ENCODE peak calls at places on chromosomes 12 and 14, in nine cellular contexts. I is AG09309, W is cardiac fibroblast, N is AG10803, G is coronary artery, H is HFF-Myc, Z is GM23338, A is mucosa of descending colon, O is IMR-90. P is an unnamed sample.

GRCh38 chr12:12673296-12673695 is 22.7 kb downstream of the GPR19 start:
- DNase-seq in Z (no peak), O (peak; percentile 13), H (no peak), A (no peak), I (no peak), W (no peak), N (no peak), G (no peak), P (no peak)

GRCh38 chr12:103640410-103640809 is 53.3 kb downstream of the STAB2 start:
- DNase-seq in N (no peak), Z (no peak), H (no peak), I (no peak), G (no peak), A (no peak), O (no peak), W (no peak), P (no peak)

GRCh38 chr12:113174461-113175384 is 10.6 kb downstream of the DDX54 start:
- DNase-seq in I (no peak), Z (peak; percentile 78), O (peak; percentile 52), H (no peak), W (peak; percentile 75), G (no peak), A (peak; percentile 66), N (peak; percentile 54), P (peak; percentile 78)

GRCh38 chr12:128820723-128821432 is 2.9 kb downstream of the SLC15A4 start:
- DNase-seq in Z (no peak), I (no peak), W (no peak), H (no peak), A (peak; percentile 66), G (no peak), O (no peak), N (no peak), P (peak; percentile 38)

GRCh38 chr14:73741386-73741875 is 27.2 kb upstream of the PNMA1 start:
- DNase-seq in H (no peak), I (no peak), A (peak; percentile 92), N (no peak), W (peak; percentile 63), G (no peak), O (peak; percentile 66), Z (peak; percentile 71), P (peak; percentile 70)

GRCh38 chr12:22271036-22271435 is 63.5 kb downstream of the ST8SIA1 start:
- DNase-seq in N (peak; percentile 95), I (peak; percentile 76), A (no peak), Z (no peak), O (peak; percentile 87), G (no peak), H (peak; percentile 36), W (peak; percentile 90), P (peak; percentile 74)

GRCh38 chr14:23533652-23534435 is 17.7 kb downstream of the ZFHX2 start:
- DNase-seq in I (no peak), H (no peak), O (no peak), A (no peak), N (no peak), Z (no peak), W (no peak), G (no peak), P (no peak)

GRCh38 chr12:51592034-51592705 is 1.1 kb downstream of the SCN8A start:
- DNase-seq in N (peak; percentile 91), I (peak; percentile 75), A (no peak), G (no peak), Z (peak; percentile 65), H (peak; percentile 66), O (peak; percentile 79), W (peak; percentile 33), P (no peak)

GRCh38 chr14:68660495-68660894 is 132.4 kb downstream of the ZFP36L1 start:
- DNase-seq in I (no peak), Z (no peak), N (no peak), W (no peak), A (no peak), O (no peak), G (no peak), H (no peak), P (no peak)

GRCh38 chr12:121803861-121804416 is at the start of gene SETD1B:
- DNase-seq in W (peak; percentile 62), G (no peak), N (peak; percentile 72), Z (peak; percentile 82), A (peak; percentile 84), O (peak; percentile 44), H (no peak), I (no peak), P (peak; percentile 66)

GRCh38 chr14:100463937-100464336 is 123.3 kb downstream of the BEGAIN start:
- DNase-seq in G (no peak), I (no peak), W (no peak), H (no peak), A (no peak), Z (no peak), O (no peak), N (no peak), P (no peak)

GRCh38 chr12:56034586-56035332 is 7.0 kb upstream of the RPS26 start:
- DNase-seq in Z (no peak), N (no peak), A (no peak), G (no peak), I (no peak), O (no peak), H (no peak), W (no peak), P (no peak)

GRCh38 chr12:56028511-56029165 is 7.8 kb downstream of the IKZF4 start:
- DNase-seq in H (no peak), G (no peak), W (peak; percentile 24), A (no peak), N (no peak), I (no peak), O (no peak), Z (no peak), P (no peak)

GRCh38 chr12:56032006-56032405 is 9.7 kb upstream of the RPS26 start:
- DNase-seq in G (no peak), O (no peak), N (no peak), H (no peak), Z (no peak), W (no peak), I (no peak), A (no peak), P (no peak)

GRCh38 chr12:56029166-56029519 is 8.3 kb downstream of the IKZF4 start:
- DNase-seq in Z (no peak), G (no peak), N (peak; percentile 57), O (peak; percentile 67), W (peak; percentile 51), H (no peak), A (no peak), I (peak; percentile 37), P (no peak)

GRCh38 chr12:56029666-56030293 is 8.9 kb downstream of the IKZF4 start:
- DNase-seq in H (no peak), A (no peak), I (peak; percentile 27), Z (peak; percentile 84), N (peak; percentile 68), O (peak; percentile 67), G (no peak), W (peak; percentile 74), P (peak; percentile 78)
- TF ChIP-seq CTCF in H (peak; percentile 84), A (peak; percentile 55), I (peak; percentile 82), Z (peak; percentile 80), N (peak; percentile 84), O (peak; percentile 80), G (peak; percentile 40), W (peak; percentile 83), P (peak; percentile 88)

DNA sequence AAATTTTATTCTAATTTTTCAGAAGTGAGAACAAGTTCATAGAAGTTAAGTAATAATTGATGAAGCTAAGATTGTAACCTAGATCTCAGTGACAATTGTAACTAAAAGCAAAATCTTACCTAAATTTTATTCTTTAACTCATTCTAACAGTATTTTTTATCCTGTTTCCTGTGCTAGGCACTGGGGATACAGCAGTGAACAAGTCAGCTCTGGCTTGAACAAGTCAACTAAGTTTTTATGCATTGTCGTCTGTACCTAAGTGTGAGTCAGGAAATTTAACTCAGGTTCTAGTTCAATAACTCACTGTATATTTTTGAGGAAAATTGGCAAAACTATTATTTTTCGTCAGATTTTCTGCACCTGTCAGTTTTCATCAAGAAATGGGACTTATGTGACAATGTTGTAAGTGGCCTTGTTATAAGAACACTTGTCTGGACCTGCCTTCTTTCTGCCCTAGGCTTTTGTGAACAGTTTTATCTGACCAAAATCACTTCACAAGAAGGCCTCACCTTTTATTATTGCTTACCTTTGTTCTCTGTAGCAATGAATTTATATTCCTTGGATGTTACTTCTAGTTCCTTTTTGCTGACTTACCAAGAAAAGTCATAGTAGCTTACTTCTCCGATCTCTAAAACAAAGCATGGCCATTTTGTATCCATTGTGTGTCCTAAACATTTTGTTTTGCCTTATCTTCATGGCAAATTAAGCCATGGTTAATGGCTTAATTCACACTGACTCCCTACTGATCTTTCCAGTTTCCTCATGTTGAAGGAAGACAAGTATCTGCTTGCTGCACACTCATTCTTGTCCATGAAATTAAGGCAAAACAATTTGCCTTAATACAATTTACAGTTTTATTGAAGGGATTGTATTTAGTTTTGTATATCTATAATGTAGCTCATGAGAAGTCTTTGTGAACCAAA is 2.7 kb downstream of the TMTC3 start:
- DNase-seq in Z (no peak), G (no peak), A (no peak), O (no peak), N (no peak), I (no peak), H (no peak), W (no peak), P (no peak)
- H3K4me3 ChIP-seq in Z (peak overlapping the region; percentile 76), G (no peak overlapping the region), A (no peak overlapping the region), O (no peak overlapping the region), N (no peak overlapping the region), I (no peak overlapping the region), H (no peak overlapping the region), W (no peak overlapping the region), P (no peak overlapping the region)

GRCh38 chr14:94439453-94440057 is 13.0 kb downstream of the SERPINA11 start:
- DNase-seq in O (no peak), I (no peak), N (no peak), H (no peak), W (no peak), G (no peak), A (no peak), Z (peak; percentile 18), P (no peak)
- TF ChIP-seq CTCF in O (no peak), I (no peak), N (no peak), H (no peak), W (no peak), G (no peak), A (no peak), Z (peak; percentile 34), P (no peak)

GRCh38 chr12:131829795-131830334 is 1.7 kb downstream of the MMP17 start:
- DNase-seq in G (peak; percentile 69), H (no peak), O (no peak), N (no peak), I (no peak), W (no peak), Z (no peak), A (peak; percentile 56), P (no peak)
- H3K4me3 ChIP-seq in G (peak overlapping the region; percentile 72), H (peak overlapping the region; percentile 77), O (peak overlapping the region; percentile 4), N (peak overlapping the region; percentile 76), I (peak overlapping the region; percentile 91), W (peak overlapping the region; percentile 69), Z (peak overlapping the region; percentile 73), A (no peak overlapping the region), P (peak overlapping the region; percentile 58)

DNA sequence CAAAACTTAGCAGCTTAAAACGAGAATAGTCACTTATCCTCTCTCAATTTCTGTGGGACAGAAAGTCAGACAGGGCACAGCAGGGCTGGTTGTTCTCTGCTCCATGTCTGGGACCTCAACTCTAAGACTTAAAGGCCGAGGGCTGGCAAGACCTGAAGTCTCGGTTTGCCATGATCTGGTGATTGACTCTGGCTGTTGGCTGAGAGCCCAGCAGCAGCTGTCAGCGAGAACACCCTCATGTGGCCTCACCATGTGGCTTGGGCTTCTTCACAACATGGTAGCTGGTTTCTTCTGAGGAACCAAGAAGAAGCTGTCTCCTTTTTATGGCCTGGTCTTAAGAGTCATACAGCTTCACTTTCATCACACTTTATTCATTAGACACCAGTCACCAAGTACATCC is 1.7 kb upstream of the VASH1 start:
- DNase-seq in Z (no peak), A (no peak), H (no peak), G (peak; percentile 66), W (no peak), N (no peak), I (no peak), O (no peak), P (no peak)
- TF ChIP-seq CTCF in Z (no peak), A (no peak), H (no peak), G (no peak), W (no peak), N (no peak), I (no peak), O (no peak), P (no peak)

P was measured in choroid plexus epithelial cell.